ENCODE peak calls at places on chromosomes 3 and 15, in seven cellular contexts. One of them, this sample, is unnamed.
A peak's percentile ranks its signal among the peaks of the same experiment; 100 is the strongest.

GRCh38 chr15:58732620-58733363 is 16.7 kb downstream of the ADAM10 start:
- DNase-seq in HS-5: no peak
- DNase-seq in adipocyte: no peak
- DNase-seq in A549: no peak
- DNase-seq in choroid plexus epithelial cell: no peak
- DNase-seq in LoVo: no peak
- DNase-seq in substantia nigra: no peak
- DNase-seq in this sample: no peak

GRCh38 chr15:29864501-29864900 is 42.2 kb upstream of the TJP1 start:
- DNase-seq in HS-5: no peak
- DNase-seq in adipocyte: no peak
- DNase-seq in A549: no peak
- DNase-seq in choroid plexus epithelial cell: no peak
- DNase-seq in LoVo: no peak
- DNase-seq in substantia nigra: no peak
- DNase-seq in this sample: no peak

GRCh38 chr3:87436781-87437543 is 160.6 kb upstream of the POU1F1 start:
- DNase-seq in HS-5: peak; percentile 64
- DNase-seq in adipocyte: peak; percentile 70
- DNase-seq in A549: no peak
- DNase-seq in choroid plexus epithelial cell: peak; percentile 47
- DNase-seq in LoVo: no peak
- DNase-seq in substantia nigra: no peak
- DNase-seq in this sample: no peak

GRCh38 chr3:111269782-111270181 is 198.2 kb downstream of the NECTIN3 start:
- DNase-seq in HS-5: no peak
- DNase-seq in adipocyte: no peak
- DNase-seq in A549: no peak
- DNase-seq in choroid plexus epithelial cell: no peak
- DNase-seq in LoVo: no peak
- DNase-seq in substantia nigra: no peak
- DNase-seq in this sample: no peak

GRCh38 chr3:155846119-155846518 is 8.1 kb downstream of the SLC33A1 start:
- DNase-seq in HS-5: no peak
- DNase-seq in adipocyte: no peak
- DNase-seq in A549: no peak
- DNase-seq in choroid plexus epithelial cell: no peak
- DNase-seq in LoVo: no peak
- DNase-seq in substantia nigra: no peak
- DNase-seq in this sample: no peak

GRCh38 chr3:171055336-171056178 is 29.0 kb upstream of the SLC2A2 start:
- DNase-seq in HS-5: peak; percentile 46
- DNase-seq in adipocyte: peak; percentile 45
- DNase-seq in A549: peak; percentile 28
- DNase-seq in choroid plexus epithelial cell: peak; percentile 70
- DNase-seq in LoVo: peak; percentile 2
- DNase-seq in substantia nigra: no peak
- DNase-seq in this sample: peak; percentile 51

GRCh38 chr3:37703633-37704032 is 158.0 kb upstream of the CTDSPL start:
- DNase-seq in HS-5: peak; percentile 25
- DNase-seq in adipocyte: peak; percentile 7
- DNase-seq in A549: no peak
- DNase-seq in choroid plexus epithelial cell: peak; percentile 63
- DNase-seq in LoVo: no peak
- DNase-seq in substantia nigra: no peak
- DNase-seq in this sample: no peak

GRCh38 chr3:147816770-147817169 is 407.6 kb downstream of the ZIC1 start:
- DNase-seq in HS-5: no peak
- DNase-seq in adipocyte: no peak
- DNase-seq in A549: no peak
- DNase-seq in choroid plexus epithelial cell: peak; percentile 47
- DNase-seq in LoVo: peak; percentile 27
- DNase-seq in substantia nigra: no peak
- DNase-seq in this sample: peak; percentile 51

GRCh38 chr15:65337436-65338070 is 33.1 kb downstream of the RNU5B-1 start:
- DNase-seq in HS-5: no peak
- DNase-seq in adipocyte: no peak
- DNase-seq in A549: no peak
- DNase-seq in choroid plexus epithelial cell: no peak
- DNase-seq in LoVo: no peak
- DNase-seq in substantia nigra: no peak
- DNase-seq in this sample: no peak

GRCh38 chr3:188497021-188497420 is 343.1 kb downstream of the LPP start:
- DNase-seq in HS-5: no peak
- DNase-seq in adipocyte: no peak
- DNase-seq in A549: no peak
- DNase-seq in choroid plexus epithelial cell: peak; percentile 41
- DNase-seq in LoVo: no peak
- DNase-seq in substantia nigra: no peak
- DNase-seq in this sample: no peak

GRCh38 chr3:66763294-66763693 is 234.8 kb upstream of the KBTBD8 start:
- DNase-seq in HS-5: no peak
- DNase-seq in adipocyte: peak; percentile 94
- DNase-seq in A549: no peak
- DNase-seq in choroid plexus epithelial cell: peak; percentile 39
- DNase-seq in LoVo: no peak
- DNase-seq in substantia nigra: no peak
- DNase-seq in this sample: no peak

GRCh38 chr3:184380210-184380626 is 364 bp downstream of the CHRD start:
- DNase-seq in HS-5: no peak
- DNase-seq in adipocyte: peak; percentile 84
- DNase-seq in A549: peak; percentile 31
- DNase-seq in choroid plexus epithelial cell: no peak
- DNase-seq in LoVo: peak; percentile 43
- DNase-seq in substantia nigra: peak; percentile 27
- DNase-seq in this sample: no peak

GRCh38 chr3:186589856-186590579 is 19.5 kb downstream of the DNAJB11 start:
- DNase-seq in HS-5: no peak
- DNase-seq in adipocyte: no peak
- DNase-seq in A549: no peak
- DNase-seq in choroid plexus epithelial cell: peak; percentile 45
- DNase-seq in LoVo: peak; percentile 71
- DNase-seq in substantia nigra: no peak
- DNase-seq in this sample: peak; percentile 58

GRCh38 chr15:82548700-82549099 is 8.4 kb upstream of the RPS17 start:
- DNase-seq in HS-5: no peak
- DNase-seq in adipocyte: no peak
- DNase-seq in A549: no peak
- DNase-seq in choroid plexus epithelial cell: peak; percentile 21
- DNase-seq in LoVo: no peak
- DNase-seq in substantia nigra: no peak
- DNase-seq in this sample: no peak

GRCh38 chr15:41511331-41512077 is 2.1 kb downstream of the LTK start:
- DNase-seq in HS-5: no peak
- DNase-seq in adipocyte: no peak
- DNase-seq in A549: no peak
- DNase-seq in choroid plexus epithelial cell: no peak
- DNase-seq in LoVo: no peak
- DNase-seq in substantia nigra: no peak
- DNase-seq in this sample: no peak

GRCh38 chr3:155352900-155353490 is 59.5 kb upstream of the STRIT1 start:
- DNase-seq in HS-5: peak; percentile 43
- DNase-seq in adipocyte: peak; percentile 83
- DNase-seq in A549: peak; percentile 55
- DNase-seq in choroid plexus epithelial cell: peak; percentile 66
- DNase-seq in LoVo: peak; percentile 47
- DNase-seq in substantia nigra: no peak
- DNase-seq in this sample: peak; percentile 60

GRCh38 chr3:193016437-193016887 is 98.8 kb upstream of the MB21D2 start:
- DNase-seq in HS-5: no peak
- DNase-seq in adipocyte: no peak
- DNase-seq in A549: no peak
- DNase-seq in choroid plexus epithelial cell: peak; percentile 42
- DNase-seq in LoVo: peak; percentile 42
- DNase-seq in substantia nigra: no peak
- DNase-seq in this sample: no peak

GRCh38 chr3:39668420-39668819 is 141.0 kb upstream of the MYRIP start:
- DNase-seq in HS-5: peak; percentile 23
- DNase-seq in adipocyte: peak; percentile 81
- DNase-seq in A549: peak; percentile 13
- DNase-seq in choroid plexus epithelial cell: peak; percentile 80
- DNase-seq in LoVo: peak; percentile 44
- DNase-seq in substantia nigra: peak; percentile 16
- DNase-seq in this sample: peak; percentile 31

GRCh38 chr15:41597787-41598186 is 38.8 kb downstream of the TYRO3 start:
- DNase-seq in HS-5: no peak
- DNase-seq in adipocyte: no peak
- DNase-seq in A549: no peak
- DNase-seq in choroid plexus epithelial cell: no peak
- DNase-seq in LoVo: no peak
- DNase-seq in substantia nigra: no peak
- DNase-seq in this sample: no peak